ENCODE peak calls at places on chromosome 17, in four cellular contexts. D, Q, G and H are unnamed samples.

GRCh38 chr17:46818319-46818928 is at the start of gene WNT3:
- DNase-seq in D (peak), Q (peak), G (no peak), H (no peak)

GRCh38 chr17:9215465-9215864 is 194.2 kb downstream of the NTN1 start:
- DNase-seq in D (no peak), Q (no peak), G (no peak), H (no peak)

GRCh38 chr17:57853695-57854094 is 3.9 kb upstream of the MRPS23 start:
- DNase-seq in D (no peak), Q (no peak), G (no peak), H (no peak)

GRCh38 chr17:6713130-6713917 is at the start of gene SLC13A5:
- DNase-seq in D (no peak), Q (no peak), G (peak), H (no peak)

GRCh38 chr17:64209983-64210382 is 53.1 kb downstream of the TEX2 start:
- DNase-seq in D (no peak), Q (no peak), G (no peak), H (no peak)

GRCh38 chr17:3802461-3803307 is 1.7 kb upstream of the ITGAE start:
- DNase-seq in D (no peak), Q (no peak), G (peak), H (peak)

GRCh38 chr17:62718420-62718819 is 89.7 kb downstream of the MARCHF10 start:
- DNase-seq in D (no peak), Q (no peak), G (peak), H (peak)

GRCh38 chr17:35038434-35038833 is 25.1 kb downstream of the RFFL start:
- DNase-seq in D (no peak), Q (no peak), G (no peak), H (no peak)

GRCh38 chr17:50604470-50604869 is 30.2 kb upstream of the ABCC3 start:
- DNase-seq in D (no peak), Q (peak), G (peak), H (peak)

GRCh38 chr17:82985973-82986372 is 93.4 kb upstream of the METRNL start:
- DNase-seq in D (no peak), Q (peak), G (peak), H (peak)

GRCh38 chr17:39666601-39667261 is 1.5 kb upstream of the PNMT start:
- DNase-seq in D (no peak), Q (no peak), G (no peak), H (no peak)

DNA sequence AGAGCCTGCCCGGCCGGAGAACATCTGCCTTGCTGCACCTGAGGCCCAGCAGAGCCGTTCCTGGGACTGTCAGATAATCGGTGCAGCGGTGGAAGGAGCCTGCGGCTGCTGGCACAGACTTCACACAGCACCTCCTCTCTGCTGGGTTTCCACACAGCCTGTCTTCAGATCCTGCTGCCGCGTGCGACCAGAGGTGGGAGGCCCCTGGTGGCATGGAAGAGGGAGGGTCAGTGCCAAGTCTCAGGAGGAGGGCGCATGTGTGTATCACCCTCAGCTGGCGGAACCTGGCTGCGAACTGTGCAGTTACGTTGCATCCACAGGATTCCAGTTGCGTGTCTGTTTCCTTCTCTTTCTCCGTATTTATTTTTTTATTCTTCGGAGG is 3.3 kb downstream of the CDK5R1 start:
- DNase-seq in D (no peak), Q (no peak), G (no peak), H (no peak)
- H3K4me3 ChIP-seq in D (no peak), Q (no peak), G (no peak), H (no peak)

GRCh38 chr17:28227278-28228108 is 91.5 kb upstream of the TMEM97 start:
- DNase-seq in D (peak), Q (peak), G (peak), H (no peak)
- TF ChIP-seq CTCF in D (peak), Q (no peak), G (no peak), H (no peak)

GRCh38 chr17:48551206-48551597 is 6.3 kb upstream of the HOXB2 start:
- DNase-seq in D (no peak), Q (no peak), G (peak), H (no peak)
- H3K4me3 ChIP-seq in D (no peak), Q (no peak), G (peak), H (peak)

GRCh38 chr17:67026341-67026740 is 18.0 kb upstream of the CACNG1 start:
- DNase-seq in D (no peak), Q (no peak), G (no peak), H (peak)
- TF ChIP-seq CTCF in D (no peak), Q (no peak), G (no peak), H (no peak)